ENCODE peak calls at places on chromosomes 6 and 20, in nine cellular contexts. One of them, this sample, is unnamed.

GRCh38 chr20:58448958-58449357 is 59.9 kb downstream of the VAPB start:
- DNase-seq in H1: no peak
- DNase-seq in sigmoid colon: no peak
- DNase-seq in HepG2: no peak
- DNase-seq in GM12878: no peak
- DNase-seq in A549: no peak
- DNase-seq in tibial nerve: no peak
- DNase-seq in transverse colon: no peak
- DNase-seq in ovary: no peak
- DNase-seq in this sample: no peak

GRCh38 chr20:35120012-35120701 is 27.0 kb downstream of the EDEM2 start:
- DNase-seq in GM12878: no peak
- DNase-seq in A549: no peak
- DNase-seq in sigmoid colon: no peak
- DNase-seq in HepG2: no peak
- DNase-seq in transverse colon: no peak
- DNase-seq in ovary: no peak
- DNase-seq in tibial nerve: no peak
- DNase-seq in H1: no peak
- DNase-seq in this sample: no peak

GRCh38 chr20:2236266-2236665 is 59.5 kb upstream of the TGM3 start:
- DNase-seq in sigmoid colon: no peak
- DNase-seq in HepG2: no peak
- DNase-seq in ovary: no peak
- DNase-seq in transverse colon: no peak
- DNase-seq in H1: no peak
- DNase-seq in A549: no peak
- DNase-seq in tibial nerve: no peak
- DNase-seq in GM12878: no peak
- DNase-seq in this sample: no peak

GRCh38 chr6:37784585-37784967 is 35.0 kb upstream of the ZFAND3 start:
- DNase-seq in A549: no peak
- DNase-seq in transverse colon: no peak
- DNase-seq in tibial nerve: no peak
- DNase-seq in ovary: no peak
- DNase-seq in sigmoid colon: no peak
- DNase-seq in H1: no peak
- DNase-seq in GM12878: no peak
- DNase-seq in HepG2: no peak
- DNase-seq in this sample: no peak

GRCh38 chr6:36079596-36079995 is 50.7 kb upstream of the MAPK13 start:
- DNase-seq in A549: no peak
- DNase-seq in GM12878: no peak
- DNase-seq in transverse colon: no peak
- DNase-seq in sigmoid colon: no peak
- DNase-seq in H1: no peak
- DNase-seq in tibial nerve: no peak
- DNase-seq in ovary: no peak
- DNase-seq in HepG2: no peak
- DNase-seq in this sample: no peak

GRCh38 chr6:112307707-112308106 is 39.4 kb upstream of the RFPL4B start:
- DNase-seq in H1: no peak
- DNase-seq in tibial nerve: no peak
- DNase-seq in transverse colon: no peak
- DNase-seq in ovary: no peak
- DNase-seq in GM12878: peak; percentile 56
- DNase-seq in sigmoid colon: no peak
- DNase-seq in HepG2: no peak
- DNase-seq in A549: no peak
- DNase-seq in this sample: no peak

GRCh38 chr6:125198285-125199009 is 44.9 kb downstream of the TPD52L1 start:
- DNase-seq in tibial nerve: no peak
- DNase-seq in ovary: no peak
- DNase-seq in transverse colon: no peak
- DNase-seq in GM12878: no peak
- DNase-seq in A549: peak; percentile 38
- DNase-seq in HepG2: no peak
- DNase-seq in H1: no peak
- DNase-seq in sigmoid colon: no peak
- DNase-seq in this sample: no peak

GRCh38 chr6:112956696-112957525 is 609.8 kb downstream of the RFPL4B start:
- DNase-seq in sigmoid colon: no peak
- DNase-seq in HepG2: no peak
- DNase-seq in ovary: no peak
- DNase-seq in tibial nerve: no peak
- DNase-seq in transverse colon: no peak
- DNase-seq in H1: no peak
- DNase-seq in A549: no peak
- DNase-seq in GM12878: no peak
- DNase-seq in this sample: no peak

GRCh38 chr6:26205625-26206574 is 118.7 kb downstream of the HFE start:
- DNase-seq in GM12878: no peak
- DNase-seq in A549: peak; percentile 84
- DNase-seq in sigmoid colon: no peak
- DNase-seq in tibial nerve: no peak
- DNase-seq in H1: no peak
- DNase-seq in HepG2: peak; percentile 51
- DNase-seq in transverse colon: peak; percentile 26
- DNase-seq in ovary: no peak
- DNase-seq in this sample: no peak

GRCh38 chr20:19628570-19629134 is 129.4 kb upstream of the RIN2 start:
- DNase-seq in tibial nerve: no peak
- DNase-seq in A549: peak; percentile 80
- DNase-seq in GM12878: peak; percentile 26
- DNase-seq in transverse colon: peak; percentile 62
- DNase-seq in sigmoid colon: no peak
- DNase-seq in HepG2: peak; percentile 84
- DNase-seq in ovary: no peak
- DNase-seq in H1: peak; percentile 36
- DNase-seq in this sample: peak; percentile 65

GRCh38 chr20:38880952-38881735 is 45.1 kb upstream of the FAM83D start:
- DNase-seq in transverse colon: no peak
- DNase-seq in sigmoid colon: no peak
- DNase-seq in HepG2: no peak
- DNase-seq in ovary: no peak
- DNase-seq in GM12878: no peak
- DNase-seq in H1: no peak
- DNase-seq in A549: no peak
- DNase-seq in tibial nerve: no peak
- DNase-seq in this sample: no peak

GRCh38 chr6:33123732-33124524 is 48.1 kb downstream of the HLA-DPB1 start:
- DNase-seq in sigmoid colon: no peak
- DNase-seq in A549: peak; percentile 59
- DNase-seq in GM12878: no peak
- DNase-seq in transverse colon: no peak
- DNase-seq in ovary: no peak
- DNase-seq in HepG2: peak; percentile 55
- DNase-seq in H1: no peak
- DNase-seq in tibial nerve: no peak
- DNase-seq in this sample: no peak

GRCh38 chr6:132130530-132131298 is 179.5 kb upstream of the CCN2 start:
- DNase-seq in ovary: peak; percentile 40
- DNase-seq in sigmoid colon: peak; percentile 71
- DNase-seq in tibial nerve: no peak
- DNase-seq in transverse colon: peak; percentile 10
- DNase-seq in GM12878: no peak
- DNase-seq in H1: no peak
- DNase-seq in HepG2: no peak
- DNase-seq in A549: no peak
- DNase-seq in this sample: no peak

GRCh38 chr20:24160563-24161355 is 172.2 kb upstream of the GGTLC1 start:
- DNase-seq in tibial nerve: no peak
- DNase-seq in H1: no peak
- DNase-seq in HepG2: peak; percentile 39
- DNase-seq in sigmoid colon: no peak
- DNase-seq in ovary: no peak
- DNase-seq in A549: peak; percentile 61
- DNase-seq in GM12878: no peak
- DNase-seq in transverse colon: peak; percentile 13
- DNase-seq in this sample: peak; percentile 63

GRCh38 chr20:37643400-37643799 is 50.4 kb upstream of the CTNNBL1 start:
- DNase-seq in ovary: no peak
- DNase-seq in HepG2: no peak
- DNase-seq in A549: no peak
- DNase-seq in sigmoid colon: no peak
- DNase-seq in H1: no peak
- DNase-seq in tibial nerve: no peak
- DNase-seq in GM12878: no peak
- DNase-seq in transverse colon: no peak
- DNase-seq in this sample: no peak

GRCh38 chr6:122799140-122799539 is 10.1 kb downstream of the SMPDL3A start:
- DNase-seq in HepG2: no peak
- DNase-seq in transverse colon: no peak
- DNase-seq in sigmoid colon: no peak
- DNase-seq in ovary: no peak
- DNase-seq in H1: no peak
- DNase-seq in A549: no peak
- DNase-seq in GM12878: no peak
- DNase-seq in tibial nerve: no peak
- DNase-seq in this sample: no peak
- H3K27ac ChIP-seq in HepG2: peak overlapping the region; percentile 69
- H3K27ac ChIP-seq in transverse colon: peak overlapping the region; percentile 85
- H3K27ac ChIP-seq in sigmoid colon: no peak overlapping the region
- H3K27ac ChIP-seq in ovary: no peak overlapping the region
- H3K27ac ChIP-seq in H1: no peak overlapping the region
- H3K27ac ChIP-seq in A549: no peak overlapping the region
- H3K27ac ChIP-seq in GM12878: no peak overlapping the region
- H3K27ac ChIP-seq in tibial nerve: no peak overlapping the region
- H3K27ac ChIP-seq in this sample: peak overlapping the region; percentile 79

GRCh38 chr6:44353336-44353735 is 10.9 kb downstream of the SPATS1 start:
- DNase-seq in ovary: no peak
- DNase-seq in HepG2: no peak
- DNase-seq in tibial nerve: no peak
- DNase-seq in sigmoid colon: no peak
- DNase-seq in GM12878: no peak
- DNase-seq in transverse colon: peak; percentile 18
- DNase-seq in H1: no peak
- DNase-seq in A549: no peak
- DNase-seq in this sample: no peak

GRCh38 chr6:44355640-44356039 is 13.2 kb downstream of the SPATS1 start:
- DNase-seq in ovary: no peak
- DNase-seq in HepG2: no peak
- DNase-seq in GM12878: no peak
- DNase-seq in tibial nerve: no peak
- DNase-seq in H1: no peak
- DNase-seq in transverse colon: no peak
- DNase-seq in sigmoid colon: no peak
- DNase-seq in A549: no peak
- DNase-seq in this sample: no peak

GRCh38 chr6:44352259-44352658 is 9.8 kb downstream of the SPATS1 start:
- DNase-seq in ovary: no peak
- DNase-seq in tibial nerve: no peak
- DNase-seq in A549: no peak
- DNase-seq in sigmoid colon: no peak
- DNase-seq in HepG2: no peak
- DNase-seq in transverse colon: no peak
- DNase-seq in GM12878: no peak
- DNase-seq in H1: no peak
- DNase-seq in this sample: no peak

GRCh38 chr6:44349904-44350649 is 7.6 kb downstream of the SPATS1 start:
- DNase-seq in H1: no peak
- DNase-seq in GM12878: no peak
- DNase-seq in A549: no peak
- DNase-seq in ovary: no peak
- DNase-seq in tibial nerve: no peak
- DNase-seq in HepG2: peak; percentile 17
- DNase-seq in transverse colon: no peak
- DNase-seq in sigmoid colon: no peak
- DNase-seq in this sample: no peak
- TF ChIP-seq EP300 in H1: no peak
- TF ChIP-seq EP300 in GM12878: no peak
- TF ChIP-seq EP300 in A549: no peak
- TF ChIP-seq EP300 in ovary: no peak
- TF ChIP-seq EP300 in tibial nerve: no peak
- TF ChIP-seq EP300 in HepG2: no peak
- TF ChIP-seq EP300 in transverse colon: no peak
- TF ChIP-seq EP300 in sigmoid colon: no peak
- TF ChIP-seq EP300 in this sample: no peak

GRCh38 chr20:59599941-59600340 is 4.4 kb upstream of the PHACTR3 start:
- DNase-seq in transverse colon: no peak
- DNase-seq in H1: no peak
- DNase-seq in sigmoid colon: no peak
- DNase-seq in ovary: no peak
- DNase-seq in A549: no peak
- DNase-seq in HepG2: no peak
- DNase-seq in tibial nerve: no peak
- DNase-seq in GM12878: no peak
- DNase-seq in this sample: no peak

GRCh38 chr20:59600472-59600871 is 3.9 kb upstream of the PHACTR3 start:
- DNase-seq in transverse colon: no peak
- DNase-seq in sigmoid colon: no peak
- DNase-seq in H1: no peak
- DNase-seq in A549: no peak
- DNase-seq in GM12878: no peak
- DNase-seq in ovary: no peak
- DNase-seq in tibial nerve: no peak
- DNase-seq in HepG2: no peak
- DNase-seq in this sample: no peak

GRCh38 chr20:59597240-59597639 is 7.1 kb upstream of the PHACTR3 start:
- DNase-seq in transverse colon: no peak
- DNase-seq in GM12878: no peak
- DNase-seq in HepG2: no peak
- DNase-seq in sigmoid colon: no peak
- DNase-seq in A549: no peak
- DNase-seq in H1: no peak
- DNase-seq in ovary: no peak
- DNase-seq in tibial nerve: no peak
- DNase-seq in this sample: no peak

GRCh38 chr20:59598625-59599310 is 5.6 kb upstream of the PHACTR3 start:
- DNase-seq in HepG2: peak; percentile 55
- DNase-seq in ovary: no peak
- DNase-seq in sigmoid colon: no peak
- DNase-seq in transverse colon: peak; percentile 23
- DNase-seq in GM12878: peak; percentile 8
- DNase-seq in H1: no peak
- DNase-seq in tibial nerve: no peak
- DNase-seq in A549: peak; percentile 42
- DNase-seq in this sample: peak; percentile 29

GRCh38 chr20:59596690-59597089 is 7.7 kb upstream of the PHACTR3 start:
- DNase-seq in transverse colon: no peak
- DNase-seq in A549: no peak
- DNase-seq in GM12878: no peak
- DNase-seq in HepG2: no peak
- DNase-seq in H1: no peak
- DNase-seq in sigmoid colon: no peak
- DNase-seq in tibial nerve: no peak
- DNase-seq in ovary: no peak
- DNase-seq in this sample: no peak
- H3K27ac ChIP-seq in transverse colon: no peak overlapping the region
- H3K27ac ChIP-seq in A549: no peak overlapping the region
- H3K27ac ChIP-seq in GM12878: no peak overlapping the region
- H3K27ac ChIP-seq in HepG2: no peak overlapping the region
- H3K27ac ChIP-seq in H1: no peak overlapping the region
- H3K27ac ChIP-seq in sigmoid colon: no peak overlapping the region
- H3K27ac ChIP-seq in tibial nerve: no peak overlapping the region
- H3K27ac ChIP-seq in ovary: no peak overlapping the region
- H3K27ac ChIP-seq in this sample: no peak overlapping the region

DNA sequence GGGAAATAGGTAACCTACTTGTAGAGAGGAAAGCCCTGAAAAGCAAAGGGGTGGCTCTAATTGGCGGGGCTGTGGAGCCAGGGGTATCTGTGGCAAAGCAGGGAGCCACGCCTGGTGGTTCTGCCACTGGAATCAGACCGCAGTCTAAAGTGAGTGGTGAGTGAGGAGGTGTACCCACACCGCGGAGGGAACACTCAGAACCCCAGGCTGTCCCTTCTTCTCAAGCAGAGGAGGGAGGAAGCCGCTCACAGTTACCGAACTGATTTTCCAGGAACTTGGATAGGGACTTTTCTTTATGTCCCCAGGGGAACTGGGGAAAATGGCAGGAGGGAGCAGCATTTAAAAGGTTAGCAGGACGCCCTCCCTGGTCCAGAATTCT is 287.2 kb downstream of the TAF4 start:
- DNase-seq in A549: no peak
- DNase-seq in tibial nerve: no peak
- DNase-seq in H1: no peak
- DNase-seq in HepG2: no peak
- DNase-seq in ovary: no peak
- DNase-seq in transverse colon: no peak
- DNase-seq in sigmoid colon: no peak
- DNase-seq in GM12878: no peak
- DNase-seq in this sample: no peak
- TF ChIP-seq EP300 in A549: no peak
- TF ChIP-seq EP300 in tibial nerve: no peak
- TF ChIP-seq EP300 in H1: no peak
- TF ChIP-seq EP300 in HepG2: no peak
- TF ChIP-seq EP300 in ovary: no peak
- TF ChIP-seq EP300 in transverse colon: no peak
- TF ChIP-seq EP300 in sigmoid colon: no peak
- TF ChIP-seq EP300 in GM12878: no peak
- TF ChIP-seq EP300 in this sample: no peak